ENCODE peak calls at places on chromosomes 11 and 22, in six cellular contexts. C, S, X, R, N and Z are unnamed samples.

GRCh38 chr22:23856721-23857605 is 712 bp upstream of the SLC2A11 start:
- DNase-seq in X (no peak), S (peak), N (peak), C (peak), R (no peak), Z (peak)

GRCh38 chr11:83206771-83207413 is 13.4 kb downstream of the ANKRD42 start:
- DNase-seq in N (no peak), X (no peak), C (peak), R (no peak), S (peak), Z (no peak)

GRCh38 chr11:118415739-118416068 is 14.3 kb downstream of the ATP5MG start:
- DNase-seq in X (no peak), R (no peak), N (no peak), S (peak), C (peak), Z (no peak)

GRCh38 chr22:29758068-29758622 is 8.7 kb downstream of the ZMAT5 start:
- DNase-seq in X (no peak), R (no peak), S (peak), N (no peak), C (no peak), Z (no peak)

GRCh38 chr11:22479133-22479690 is 141.0 kb downstream of the SLC17A6 start:
- DNase-seq in C (no peak), S (no peak), R (no peak), N (no peak), X (no peak), Z (no peak)

GRCh38 chr11:69189059-69189458 is 33.3 kb downstream of the SMIM38 start:
- DNase-seq in S (no peak), N (no peak), R (no peak), C (no peak), X (no peak), Z (no peak)

GRCh38 chr11:65651589-65652510 is 10.9 kb downstream of the RELA start:
- DNase-seq in S (peak), C (peak), X (no peak), R (no peak), N (no peak), Z (no peak)

GRCh38 chr22:23503142-23503541 is 76.9 kb downstream of the IGLL1 start:
- DNase-seq in X (no peak), C (no peak), R (no peak), S (no peak), N (no peak), Z (no peak)